ENCODE peak calls at places on chromosomes 6 and 20, in five cellular contexts. P is aorta, Y is colonic mucosa, A is Caco-2, V is neural progenitor cell. N is an unnamed sample.
A peak's percentile ranks its signal among the peaks of the same experiment; 100 is the strongest.

GRCh38 chr6:49118475-49118874 is 344.6 kb downstream of the MMUT start:
- DNase-seq in Y (no peak), V (no peak), P (no peak), A (no peak), N (no peak)

GRCh38 chr6:36326351-36326995 is 10.2 kb downstream of the BNIP5 start:
- DNase-seq in P (no peak), V (peak; percentile 66), Y (no peak), A (no peak), N (no peak)

GRCh38 chr20:41142914-41143313 is 5.6 kb downstream of the PLCG1 start:
- DNase-seq in Y (no peak), P (peak; percentile 56), V (no peak), A (no peak), N (peak; percentile 47)

GRCh38 chr6:111052171-111052570 is 35.1 kb upstream of the SLC16A10 start:
- DNase-seq in P (no peak), V (no peak), A (no peak), Y (no peak), N (no peak)

GRCh38 chr20:25038591-25039015 is 19.3 kb downstream of the ACSS1 start:
- DNase-seq in P (no peak), V (no peak), A (no peak), Y (no peak), N (no peak)

GRCh38 chr20:25256226-25256859 is 8.5 kb downstream of the PYGB start:
- DNase-seq in P (no peak), Y (peak; percentile 14), V (no peak), A (no peak), N (no peak)

GRCh38 chr6:55678330-55679224 is 99.6 kb upstream of the HMGCLL1 start:
- DNase-seq in P (no peak), Y (no peak), V (no peak), A (no peak), N (no peak)

GRCh38 chr6:33839399-33840063 is 35.7 kb upstream of the MLN start:
- DNase-seq in P (no peak), A (no peak), V (no peak), Y (no peak), N (no peak)

GRCh38 chr6:127118505-127119360 is at the start of gene RSPO3:
- DNase-seq in Y (peak; percentile 21), V (peak; percentile 63), P (peak; percentile 78), A (no peak), N (no peak)

GRCh38 chr20:25220021-25220730 is 24.7 kb downstream of the ENTPD6 start:
- DNase-seq in P (no peak), A (no peak), Y (no peak), V (peak; percentile 41), N (no peak)

GRCh38 chr6:124389127-124389526 is 573.1 kb upstream of the RNF217 start:
- DNase-seq in V (no peak), P (no peak), A (no peak), Y (no peak), N (no peak)

GRCh38 chr6:12962529-12962928 is 246.0 kb downstream of the PHACTR1 start:
- DNase-seq in V (no peak), Y (no peak), A (no peak), P (no peak), N (no peak)

GRCh38 chr6:143405381-143406154 is 44.9 kb downstream of the ADAT2 start:
- DNase-seq in A (no peak), Y (no peak), P (no peak), V (no peak), N (no peak)

GRCh38 chr20:45833883-45834796 is 541 bp downstream of the SNX21 start:
- DNase-seq in V (peak; percentile 85), A (peak; percentile 83), Y (peak; percentile 75), P (peak; percentile 91), N (peak; percentile 51)

GRCh38 chr6:125474061-125474460 is 172.3 kb upstream of the HDDC2 start:
- DNase-seq in V (no peak), Y (no peak), A (no peak), P (no peak), N (no peak)

GRCh38 chr6:32972353-32973143 is 4.2 kb downstream of the BRD2 start:
- DNase-seq in Y (no peak), V (peak; percentile 70), A (no peak), P (peak; percentile 84), N (peak; percentile 31)

GRCh38 chr6:119161450-119161849 is 83.0 kb upstream of the FAM184A start:
- DNase-seq in V (no peak), P (no peak), A (no peak), Y (no peak), N (no peak)

GRCh38 chr20:25087186-25087929 is 5.4 kb upstream of the VSX1 start:
- DNase-seq in Y (no peak), V (no peak), P (no peak), A (no peak), N (no peak)

GRCh38 chr6:156449569-156449968 is 327.6 kb upstream of the ARID1B start:
- DNase-seq in A (no peak), V (no peak), P (no peak), Y (no peak), N (peak; percentile 2)

GRCh38 chr20:3842332-3842930 is 4.2 kb upstream of the MAVS start:
- DNase-seq in A (no peak), Y (no peak), P (no peak), V (no peak), N (peak; percentile 92)

GRCh38 chr6:31742894-31743293 is 3.1 kb downstream of the MSH5 start:
- DNase-seq in A (no peak), P (no peak), V (no peak), Y (no peak), N (no peak)

GRCh38 chr6:169862464-169863148 is 111.2 kb downstream of the ERMARD start:
- DNase-seq in A (no peak), Y (peak; percentile 13), P (no peak), V (no peak), N (no peak)

GRCh38 chr6:148746363-148747144 is at the start of gene UST:
- DNase-seq in V (peak; percentile 96), P (peak; percentile 93), Y (peak; percentile 75), A (peak; percentile 40), N (peak; percentile 40)

GRCh38 chr6:133314951-133315350 is 73.8 kb downstream of the EYA4 start:
- DNase-seq in A (no peak), Y (no peak), P (no peak), V (no peak), N (no peak)

GRCh38 chr6:101608724-101609123 is 215.2 kb downstream of the GRIK2 start:
- DNase-seq in A (peak; percentile 18), Y (no peak), V (no peak), P (no peak), N (no peak)

GRCh38 chr6:87682310-87682709 is 19.7 kb downstream of the AKIRIN2 start:
- DNase-seq in Y (no peak), P (no peak), V (no peak), A (no peak), N (no peak)

GRCh38 chr20:20933559-20933958 is 172.6 kb downstream of the LINC00237 start:
- DNase-seq in P (no peak), Y (no peak), V (no peak), A (no peak), N (no peak)

GRCh38 chr6:105431226-105431625 is 28.3 kb upstream of the PREP start:
- DNase-seq in A (peak; percentile 46), Y (peak; percentile 30), P (no peak), V (peak; percentile 56), N (peak; percentile 55)

GRCh38 chr6:110662468-110663211 is 152.6 kb downstream of the CDK19 start:
- DNase-seq in A (no peak), P (no peak), Y (no peak), V (no peak), N (no peak)

GRCh38 chr6:108944707-108945685 is 96.8 kb downstream of the ARMC2 start:
- DNase-seq in P (no peak), A (no peak), Y (no peak), V (no peak), N (no peak)

GRCh38 chr6:87291879-87292278 is 30.5 kb upstream of the SMIM8 start:
- DNase-seq in Y (no peak), P (no peak), V (no peak), A (no peak), N (no peak)

GRCh38 chr6:64680446-64680845 is 1026.6 kb downstream of the EYS start:
- DNase-seq in P (no peak), Y (no peak), A (no peak), V (no peak), N (no peak)

GRCh38 chr6:138662474-138662873 is 111.1 kb upstream of the CCDC28A start:
- DNase-seq in P (no peak), V (no peak), A (peak; percentile 7), Y (no peak), N (no peak)

GRCh38 chr20:52340036-52340634 is 148.6 kb upstream of the ZFP64 start:
- DNase-seq in A (peak; percentile 73), P (no peak), Y (no peak), V (no peak), N (peak; percentile 21)

GRCh38 chr6:132153221-132153896 is 202.2 kb upstream of the CCN2 start:
- DNase-seq in A (no peak), V (no peak), Y (no peak), P (no peak), N (no peak)

GRCh38 chr6:98107801-98108200 is 726.6 kb upstream of the POU3F2 start:
- DNase-seq in V (no peak), P (no peak), A (no peak), Y (no peak), N (no peak)

GRCh38 chr6:138914701-138915100 is 73.4 kb downstream of the REPS1 start:
- DNase-seq in Y (no peak), V (no peak), P (no peak), A (no peak), N (no peak)

GRCh38 chr6:168440520-168441433 is at the start of gene SMOC2:
- DNase-seq in P (peak; percentile 86), A (peak; percentile 46), V (peak; percentile 68), Y (peak; percentile 66), N (peak; percentile 22)
- H3K27me3 ChIP-seq in P (no peaks in the 10 kb centered on the region), A (peaks cover 2% of the 10 kb centered on the region), V (peaks cover 76% of the 10 kb centered on the region), Y (peaks cover 28% of the 10 kb centered on the region), N (peaks cover 14% of the 10 kb centered on the region)

GRCh38 chr6:100461920-100462295 is 2.8 kb downstream of the SIM1 start:
- DNase-seq in A (no peak), P (no peak), Y (no peak), V (no peak), N (no peak)
- H3K27me3 ChIP-seq in A (no peaks in the 10 kb centered on the region), P (no peaks in the 10 kb centered on the region), Y (peaks cover 97% of the 10 kb centered on the region), V (peaks cover 100% of the 10 kb centered on the region), N (peaks cover 5% of the 10 kb centered on the region)

DNA sequence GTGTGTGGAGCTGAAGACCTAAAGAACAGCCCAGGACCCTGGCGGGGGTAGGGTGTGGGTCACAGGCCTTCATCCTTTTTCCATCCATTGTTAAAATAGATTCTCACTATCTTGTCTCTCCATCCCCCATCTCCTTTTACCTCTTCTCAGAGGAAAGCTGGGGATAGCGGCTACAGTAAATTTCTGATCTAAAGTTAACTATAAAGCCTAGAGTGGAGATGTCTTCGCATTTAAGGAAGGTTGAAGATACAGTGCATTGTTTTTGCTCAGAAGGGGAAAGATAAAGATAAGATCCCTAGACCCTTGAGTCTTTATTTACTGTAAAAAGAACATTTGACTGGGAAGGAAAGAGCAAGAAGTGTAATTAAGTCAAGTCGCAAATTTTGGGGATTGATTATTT is 8.6 kb downstream of the FOXA2 start:
- DNase-seq in Y (no peak), V (no peak), A (no peak), P (no peak), N (no peak)
- H3K27me3 ChIP-seq in Y (peaks cover 20% of the 10 kb centered on the region), V (peaks cover 100% of the 10 kb centered on the region), A (no peaks in the 10 kb centered on the region), P (no peaks in the 10 kb centered on the region), N (peaks cover 12% of the 10 kb centered on the region)

DNA sequence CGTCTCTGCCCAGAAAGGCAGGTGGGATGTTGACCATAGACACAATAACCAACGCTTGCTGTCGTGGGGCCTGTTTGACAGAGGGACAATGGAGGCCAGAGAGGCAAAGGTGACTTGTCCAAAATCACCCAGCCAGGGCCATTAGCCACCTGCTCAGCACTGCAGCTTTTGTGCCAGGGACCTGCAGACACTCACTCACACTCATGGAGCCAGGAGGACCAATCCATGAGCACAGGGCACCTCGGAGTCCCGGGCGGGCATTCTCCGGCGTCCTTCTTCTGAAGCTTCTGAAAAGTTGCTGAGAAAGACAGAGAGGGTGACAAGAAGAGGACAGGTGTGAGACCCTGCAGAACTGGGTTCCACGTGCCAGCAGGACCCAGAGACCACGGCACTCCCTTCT is 45.4 kb upstream of the SLCO4A1 start:
- DNase-seq in Y (no peak), V (no peak), P (no peak), A (no peak), N (no peak)
- H3K27me3 ChIP-seq in Y (peaks cover 8% of the 10 kb centered on the region), V (peaks cover 5% of the 10 kb centered on the region), P (no peaks in the 10 kb centered on the region), A (no peaks in the 10 kb centered on the region), N (peaks cover 10% of the 10 kb centered on the region)